ENCODE peak calls at places on chromosomes 12 and 14, in eight cellular contexts. C is prostate gland; X is neuronal stem cell; V is kidney; Z is CD8-positive, alpha-beta T cell; I is right lobe of liver; Y is heart left ventricle; A is AG10803. N is an unnamed sample.

GRCh38 chr12:2183556-2184541 is 131.1 kb downstream of the CACNA1C start:
- DNase-seq in A (peak; percentile 91), Z (no peak), I (no peak), C (no peak), Y (no peak), V (no peak), X (peak; percentile 12), N (no peak)

GRCh38 chr12:67633708-67634107 is 14.8 kb upstream of the DYRK2 start:
- DNase-seq in A (no peak), C (no peak), X (no peak), Y (no peak), Z (no peak), V (no peak), I (no peak), N (no peak)

GRCh38 chr12:100919116-100919515 is 124.5 kb downstream of the ANO4 start:
- DNase-seq in Z (no peak), X (no peak), Y (no peak), I (no peak), V (no peak), C (no peak), A (peak; percentile 17), N (no peak)

GRCh38 chr14:57293851-57294837 is 25.4 kb downstream of the AP5M1 start:
- DNase-seq in C (no peak), A (peak; percentile 34), Y (no peak), X (no peak), I (no peak), V (no peak), Z (no peak), N (no peak)

GRCh38 chr14:99317231-99318090 is 45.5 kb upstream of the BCL11B start:
- DNase-seq in I (no peak), C (no peak), Z (no peak), V (no peak), A (no peak), X (no peak), Y (no peak), N (no peak)

GRCh38 chr12:79988368-79988767 is 53.5 kb upstream of the PPP1R12A start:
- DNase-seq in V (no peak), I (no peak), Y (no peak), A (peak; percentile 43), X (no peak), Z (no peak), C (no peak), N (no peak)

GRCh38 chr12:54375258-54375579 is 9.3 kb downstream of the ZNF385A start:
- DNase-seq in X (no peak), A (no peak), Z (no peak), C (no peak), V (no peak), I (no peak), Y (no peak), N (no peak)

GRCh38 chr12:94149781-94150482 is 1.6 kb downstream of the PLXNC1 start:
- DNase-seq in A (no peak), V (peak; percentile 79), C (no peak), I (peak; percentile 52), X (peak; percentile 56), Z (peak; percentile 54), Y (peak; percentile 48), N (no peak)

GRCh38 chr14:68232643-68233055 is 413.1 kb downstream of the RAD51B start:
- DNase-seq in Z (no peak), X (no peak), I (peak; percentile 75), V (no peak), A (peak; percentile 97), Y (peak; percentile 65), C (peak; percentile 61), N (peak; percentile 85)

GRCh38 chr12:29428630-29429029 is 47.7 kb upstream of the ERGIC2 start:
- DNase-seq in I (no peak), Y (no peak), X (no peak), V (no peak), C (no peak), Z (no peak), A (peak; percentile 55), N (no peak)

GRCh38 chr14:62428429-62429203 is 616.6 kb downstream of the KCNH5 start:
- DNase-seq in Z (no peak), I (no peak), V (no peak), Y (no peak), C (no peak), X (no peak), A (peak; percentile 1), N (peak; percentile 75)

GRCh38 chr12:104387190-104387589 is 69.6 kb upstream of the CHST11 start:
- DNase-seq in Z (no peak), C (no peak), I (no peak), Y (no peak), X (no peak), V (no peak), A (no peak), N (no peak)

GRCh38 chr12:108514468-108514972 is 557 bp upstream of the FICD start:
- DNase-seq in Y (no peak), V (no peak), I (no peak), A (no peak), C (no peak), Z (no peak), X (no peak), N (no peak)

GRCh38 chr12:70643927-70644326 is 6.7 kb upstream of the PTPRB start:
- DNase-seq in Y (no peak), V (no peak), C (no peak), Z (no peak), A (no peak), X (no peak), I (no peak), N (no peak)

GRCh38 chr12:9910716-9911421 is 21.3 kb downstream of the CLEC2A start:
- DNase-seq in Z (no peak), X (no peak), V (no peak), A (peak; percentile 52), C (no peak), I (no peak), Y (no peak), N (no peak)

GRCh38 chr14:50527970-50528369 is 4.4 kb downstream of the MAP4K5 start:
- DNase-seq in X (no peak), V (no peak), Z (no peak), Y (no peak), I (no peak), C (no peak), A (peak; percentile 31), N (no peak)

GRCh38 chr14:22479132-22479531 is 109.9 kb downstream of the DAD1 start:
- DNase-seq in Z (no peak), A (no peak), Y (no peak), V (no peak), X (no peak), C (no peak), I (no peak), N (no peak)

GRCh38 chr14:22478670-22479069 is 110.4 kb downstream of the DAD1 start:
- DNase-seq in A (no peak), Y (peak; percentile 57), I (no peak), V (no peak), Z (no peak), X (no peak), C (no peak), N (no peak)

GRCh38 chr14:22481546-22481945 is 107.5 kb downstream of the DAD1 start:
- DNase-seq in Y (no peak), I (no peak), A (no peak), Z (no peak), C (no peak), V (no peak), X (no peak), N (no peak)

GRCh38 chr14:22478247-22478646 is 110.8 kb downstream of the DAD1 start:
- DNase-seq in I (no peak), A (no peak), X (no peak), V (no peak), Z (no peak), Y (no peak), C (no peak), N (no peak)

DNA sequence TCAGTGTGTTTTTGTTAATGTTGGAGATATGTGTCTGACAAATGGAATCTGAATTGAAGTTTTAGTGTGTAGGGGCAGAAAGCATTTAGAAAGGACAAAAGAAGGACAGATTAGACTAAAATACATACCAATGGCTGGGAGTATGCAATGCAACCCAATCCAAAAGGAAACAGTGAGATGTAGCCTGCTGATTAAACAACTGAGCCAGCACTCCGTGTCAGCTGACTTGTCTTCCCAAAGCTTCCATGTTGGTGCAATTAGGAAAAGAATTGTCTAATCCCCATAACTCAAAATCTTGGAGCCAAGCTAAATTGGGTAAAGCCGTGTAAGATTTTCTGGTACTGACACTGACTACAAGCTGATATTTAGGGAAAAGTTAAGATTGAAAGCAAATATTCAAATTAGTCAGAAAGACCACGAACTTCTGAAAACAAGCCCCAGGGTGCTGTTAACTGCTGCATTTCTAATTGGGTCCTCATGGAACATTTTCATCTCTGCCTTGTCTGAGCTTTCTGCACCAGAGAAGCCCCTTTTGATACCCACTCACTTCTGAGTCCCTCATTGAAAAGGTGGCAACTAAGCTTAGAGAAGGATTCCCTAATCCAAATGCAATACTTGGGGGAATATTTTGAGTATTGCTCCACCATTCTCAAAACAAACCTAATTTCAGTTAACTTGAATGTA is 109.1 kb downstream of the DAD1 start:
- DNase-seq in Y (no peak), A (peak; percentile 19), X (no peak), C (no peak), I (no peak), Z (no peak), V (no peak), N (no peak)
- H3K4me3 ChIP-seq in Y (no peak overlapping the region), A (no peak overlapping the region), X (no peak overlapping the region), C (no peak overlapping the region), I (no peak overlapping the region), Z (no peak overlapping the region), V (no peak overlapping the region), N (no peak overlapping the region)

DNA sequence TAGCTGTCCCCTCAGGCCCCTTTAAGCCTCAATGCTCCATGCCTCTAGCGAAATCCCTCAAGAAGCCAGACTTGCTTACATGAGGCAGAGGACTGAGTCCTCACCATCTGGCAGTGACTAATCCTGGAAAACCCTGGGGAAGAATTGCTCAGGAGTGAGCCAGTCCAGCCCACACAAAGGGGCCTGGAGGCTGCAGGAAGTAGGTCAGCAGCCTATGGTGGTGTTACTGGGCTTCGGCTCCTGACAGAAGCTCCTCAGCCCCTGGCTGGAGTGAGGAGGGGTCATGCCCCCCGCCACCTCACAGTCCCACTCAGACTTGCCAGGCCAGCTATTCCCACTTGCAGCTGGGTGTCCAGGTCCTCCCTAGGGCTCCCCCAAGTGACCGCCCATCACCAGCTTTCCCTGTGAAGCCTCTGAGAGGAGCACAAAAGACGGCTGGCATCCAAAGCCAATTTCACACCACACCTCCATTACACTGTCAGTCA is 250.5 kb downstream of the DPF3 start:
- DNase-seq in V (no peak), C (no peak), I (no peak), Y (peak; percentile 34), X (no peak), Z (no peak), A (peak; percentile 96), N (peak; percentile 91)
- H3K4me3 ChIP-seq in V (no peak overlapping the region), C (no peak overlapping the region), I (no peak overlapping the region), Y (no peak overlapping the region), X (no peak overlapping the region), Z (no peak overlapping the region), A (no peak overlapping the region), N (no peak overlapping the region)

GRCh38 chr14:69291891-69292586 is 32.1 kb downstream of the GALNT16 start:
- DNase-seq in C (no peak), I (no peak), X (no peak), V (peak; percentile 29), Y (no peak), A (peak; percentile 21), Z (peak; percentile 23), N (peak; percentile 62)
- H3K4me3 ChIP-seq in C (no peak overlapping the region), I (no peak overlapping the region), X (no peak overlapping the region), V (no peak overlapping the region), Y (no peak overlapping the region), A (no peak overlapping the region), Z (no peak overlapping the region), N (no peak overlapping the region)

DNA sequence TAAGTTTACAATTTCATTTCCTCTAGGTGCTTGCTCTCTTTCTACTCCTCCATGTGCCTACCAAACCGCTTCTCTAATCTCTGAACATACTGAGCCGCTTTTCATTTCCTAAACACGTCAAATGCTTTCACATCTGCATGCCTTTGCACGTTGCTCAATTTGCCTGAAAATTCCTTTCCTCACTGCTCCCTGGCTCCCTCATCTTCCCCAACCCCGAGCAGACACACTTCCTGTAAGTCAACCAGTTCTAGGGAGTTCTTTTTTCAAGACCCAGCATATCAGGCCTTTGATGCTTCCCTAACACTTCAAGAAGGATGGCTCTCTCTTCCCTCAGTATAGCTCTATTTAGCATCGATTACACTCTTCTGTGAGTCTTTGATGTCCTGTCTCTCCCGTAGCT is 50.3 kb downstream of the LMO3 start:
- DNase-seq in Z (no peak), X (no peak), A (peak; percentile 79), Y (no peak), I (no peak), V (no peak), C (no peak), N (no peak)
- H3K4me3 ChIP-seq in Z (no peak overlapping the region), X (no peak overlapping the region), A (no peak overlapping the region), Y (no peak overlapping the region), I (no peak overlapping the region), V (no peak overlapping the region), C (no peak overlapping the region), N (no peak overlapping the region)